ENCODE peak calls at places on chromosomes 5 and 9, in five cellular contexts. H, B, M, I and W are unnamed samples.

GRCh38 chr5:2378976-2379375 is 372.5 kb downstream of the IRX2 start:
- DNase-seq in I (no peak), B (no peak), M (no peak), H (no peak), W (no peak)

GRCh38 chr9:32404856-32405255 is 20.4 kb downstream of the ACO1 start:
- DNase-seq in B (no peak), H (no peak), M (no peak), I (no peak), W (no peak)

GRCh38 chr5:15421798-15422456 is 78.1 kb upstream of the FBXL7 start:
- DNase-seq in H (no peak), I (no peak), M (no peak), B (no peak), W (peak; percentile 24)

GRCh38 chr5:62206150-62206829 is 99.7 kb upstream of the KIF2A start:
- DNase-seq in B (no peak), M (no peak), H (no peak), I (no peak), W (peak; percentile 15)

GRCh38 chr9:131019387-131020239 is 10.6 kb downstream of the LAMC3 start:
- DNase-seq in M (no peak), H (no peak), I (no peak), B (no peak), W (peak; percentile 67)

GRCh38 chr5:102312586-102312985 is 16.5 kb upstream of the SLCO4C1 start:
- DNase-seq in I (no peak), M (no peak), B (no peak), H (no peak), W (peak; percentile 15)

GRCh38 chr9:109868222-109868621 is 88.2 kb downstream of the PALM2AKAP2 start:
- DNase-seq in M (no peak), H (peak; percentile 16), I (no peak), B (no peak), W (no peak)

GRCh38 chr9:3043369-3043768 is 199.5 kb upstream of the PUM3 start:
- DNase-seq in I (no peak), M (no peak), H (no peak), B (no peak), W (peak; percentile 27)

GRCh38 chr5:145362261-145362660 is 472.9 kb downstream of the PRELID2 start:
- DNase-seq in M (peak; percentile 65), H (no peak), I (no peak), B (no peak), W (peak; percentile 66)

GRCh38 chr9:131755541-131756198 is 15.8 kb upstream of the RAPGEF1 start:
- DNase-seq in M (no peak), H (peak; percentile 71), I (peak; percentile 78), B (peak; percentile 87), W (peak; percentile 93)

GRCh38 chr9:134307223-134307600 is 19.0 kb upstream of the RXRA start:
- DNase-seq in H (no peak), I (peak; percentile 10), B (no peak), M (no peak), W (no peak)

GRCh38 chr5:172871982-172872381 is 37.9 kb downstream of the ERGIC1 start:
- DNase-seq in H (no peak), B (no peak), M (no peak), I (no peak), W (peak; percentile 47)

GRCh38 chr9:113349434-113350337 is at the start of gene BSPRY:
- DNase-seq in M (no peak), B (peak; percentile 65), H (no peak), I (no peak), W (no peak)

GRCh38 chr5:99033014-99033931 is 104.5 kb upstream of the CHD1 start:
- DNase-seq in B (peak; percentile 34), H (no peak), M (no peak), I (no peak), W (peak; percentile 33)

GRCh38 chr5:79858097-79858723 is 132.9 kb downstream of the MTX3 start:
- DNase-seq in I (peak; percentile 71), H (peak; percentile 77), M (no peak), B (peak; percentile 68), W (peak; percentile 81)

GRCh38 chr9:98147582-98147981 is 28.6 kb upstream of the TRIM14 start:
- DNase-seq in M (no peak), B (no peak), H (no peak), I (no peak), W (no peak)

GRCh38 chr5:141657937-141658545 is 6.8 kb upstream of the FCHSD1 start:
- DNase-seq in B (no peak), M (peak; percentile 79), H (no peak), I (no peak), W (peak; percentile 69)

GRCh38 chr5:139854953-139855352 is 59.3 kb downstream of the PSD2 start:
- DNase-seq in B (no peak), M (no peak), H (no peak), I (no peak), W (no peak)

GRCh38 chr5:160959804-160960203 is 107.8 kb upstream of the ATP10B start:
- DNase-seq in M (no peak), I (peak; percentile 20), H (no peak), B (peak; percentile 82), W (no peak)

GRCh38 chr5:9920696-9921095 is 290.5 kb upstream of the TAS2R1 start:
- DNase-seq in I (no peak), M (no peak), B (no peak), H (no peak), W (no peak)

GRCh38 chr5:148880197-148880596 is 53.8 kb downstream of the ADRB2 start:
- DNase-seq in I (no peak), H (no peak), M (no peak), B (no peak), W (no peak)

GRCh38 chr5:149488645-149489306 is 62.5 kb downstream of the CSNK1A1 start:
- DNase-seq in I (no peak), B (no peak), M (no peak), H (no peak), W (no peak)

GRCh38 chr5:179623906-179624741 is 653 bp upstream of the HNRNPH1 start:
- DNase-seq in B (no peak), H (no peak), I (no peak), M (no peak), W (peak; percentile 75)

GRCh38 chr5:168317521-168318147 is 26.2 kb downstream of the WWC1 start:
- DNase-seq in B (no peak), M (peak; percentile 96), I (no peak), H (no peak), W (peak; percentile 62)

GRCh38 chr5:126384985-126385384 is 38.2 kb upstream of the GRAMD2B start:
- DNase-seq in I (no peak), M (no peak), B (no peak), H (no peak), W (peak; percentile 65)

DNA sequence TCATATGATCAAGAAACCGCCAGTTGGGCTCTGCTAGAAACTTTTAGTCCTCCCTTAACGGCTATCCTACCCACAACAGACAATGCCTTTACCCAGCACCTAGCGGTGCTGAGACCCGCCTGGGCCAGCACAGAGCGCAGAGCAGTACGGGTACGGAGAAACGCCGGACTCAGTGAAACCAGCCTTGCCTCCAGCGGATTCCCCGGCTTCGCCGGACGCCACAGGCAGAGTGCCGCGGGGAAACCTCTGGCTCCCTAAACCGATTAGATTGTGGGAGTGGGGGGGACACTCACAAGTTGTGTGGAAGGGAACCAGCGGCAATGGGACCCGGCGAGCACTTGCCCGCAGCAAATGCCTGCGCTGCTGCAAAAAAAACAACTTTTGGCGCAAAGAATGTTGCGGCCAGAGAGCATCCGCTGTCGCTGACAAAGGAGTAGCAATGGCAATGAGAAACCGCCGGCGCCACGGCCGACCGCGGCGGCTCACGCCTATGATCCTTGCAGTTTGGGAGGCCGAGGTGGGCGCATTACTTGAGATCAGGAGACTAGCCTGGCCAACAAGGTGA is 88.2 kb downstream of the ANXA2R start:
- DNase-seq in M (no peak), I (peak; percentile 23), H (peak; percentile 19), B (peak; percentile 70), W (no peak)
- H3K4me3 ChIP-seq in M (peak overlapping the region; percentile 64), I (peak overlapping the region; percentile 75), H (peak overlapping the region; percentile 53), B (peak overlapping the region; percentile 69), W (peak overlapping the region; percentile 88)

GRCh38 chr9:124174385-124174784 is 83.4 kb upstream of the NEK6 start:
- DNase-seq in H (no peak), I (no peak), M (no peak), B (no peak), W (no peak)
- H3K4me3 ChIP-seq in H (no peak overlapping the region), I (no peak overlapping the region), M (no peak overlapping the region), B (no peak overlapping the region), W (no peak overlapping the region)

DNA sequence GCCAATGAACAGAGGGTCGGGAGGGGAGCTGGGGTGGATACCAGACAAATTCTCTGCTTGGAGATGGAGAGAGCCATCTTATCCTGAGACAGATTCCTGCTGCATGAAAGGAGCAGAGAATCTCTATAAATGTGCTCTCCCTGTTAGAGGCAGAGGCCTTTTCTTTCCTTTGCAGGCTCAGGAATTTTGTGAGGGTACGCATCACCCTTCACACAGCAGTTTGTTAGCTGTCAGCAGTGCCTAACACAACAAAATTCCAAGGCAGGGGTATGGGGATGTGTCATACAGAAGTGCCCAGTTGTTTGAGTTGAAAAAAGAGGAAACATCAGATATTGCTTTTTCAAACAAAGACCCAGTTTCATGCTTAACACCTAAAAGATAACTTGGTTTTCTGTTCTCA is 489.2 kb downstream of the CSNK1G3 start:
- DNase-seq in H (no peak), B (no peak), I (no peak), M (no peak), W (no peak)
- H3K4me3 ChIP-seq in H (no peak overlapping the region), B (no peak overlapping the region), I (no peak overlapping the region), M (no peak overlapping the region), W (no peak overlapping the region)

GRCh38 chr5:112419596-112420110 is 576 bp upstream of the EPB41L4A start:
- DNase-seq in I (no peak), B (peak; percentile 61), M (no peak), H (peak; percentile 74), W (peak; percentile 44)
- H3K4me3 ChIP-seq in I (peak overlapping the region; percentile 85), B (peak overlapping the region; percentile 80), M (peak overlapping the region; percentile 53), H (peak overlapping the region; percentile 90), W (peak overlapping the region; percentile 85)